ENCODE peak calls at places on chromosomes 5 and 9, in six cellular contexts. U is HepG2, D is GM12878, H is K562, Z is SK-N-SH, O is HCT116. Y is an unnamed sample.

GRCh38 chr5:317086-317811 is 4.3 kb upstream of the AHRR start:
- DNase-seq in U (peak), D (no peak), H (peak), Z (peak), O (peak), Y (peak)

GRCh38 chr9:113621309-113621791 is 157.8 kb downstream of the RGS3 start:
- DNase-seq in U (no peak), D (no peak), H (no peak), Z (no peak), O (no peak), Y (no peak)

GRCh38 chr5:72036951-72037350 is 70.3 kb upstream of the MAP1B start:
- DNase-seq in U (no peak), D (no peak), H (no peak), Z (no peak), O (no peak), Y (peak)

GRCh38 chr5:66565878-66566277 is 30.3 kb upstream of the MAST4 start:
- DNase-seq in U (no peak), D (no peak), H (no peak), Z (no peak), O (no peak), Y (no peak)

GRCh38 chr9:30622551-30622950 is 1761.9 kb upstream of the ACO1 start:
- DNase-seq in U (no peak), D (no peak), H (no peak), Z (no peak), O (no peak), Y (no peak)

GRCh38 chr5:10246761-10247160 is 2.9 kb downstream of the ATPSCKMT start:
- DNase-seq in U (peak), D (no peak), H (no peak), Z (no peak), O (no peak), Y (no peak)

GRCh38 chr5:127386557-127386956 is 96.0 kb downstream of the MEGF10 start:
- DNase-seq in U (peak), D (no peak), H (no peak), Z (no peak), O (no peak), Y (no peak)

GRCh38 chr5:123610665-123611406 is 98.9 kb downstream of the CSNK1G3 start:
- DNase-seq in U (peak), D (peak), H (peak), Z (peak), O (peak), Y (peak)

GRCh38 chr9:29039258-29039657 is 1466.0 kb upstream of the C9orf72 start:
- DNase-seq in U (no peak), D (no peak), H (no peak), Z (no peak), O (no peak), Y (no peak)

GRCh38 chr5:36392818-36393217 is 91.1 kb upstream of the RANBP3L start:
- DNase-seq in U (no peak), D (no peak), H (no peak), Z (peak), O (no peak), Y (no peak)

GRCh38 chr5:167985373-167985772 is 306.1 kb upstream of the WWC1 start:
- DNase-seq in U (peak), D (no peak), H (no peak), Z (no peak), O (no peak), Y (no peak)
- TF ChIP-seq JUND in U (no peak), D (no peak), H (no peak), Z (no peak), O (no peak), Y (no peak)

DNA sequence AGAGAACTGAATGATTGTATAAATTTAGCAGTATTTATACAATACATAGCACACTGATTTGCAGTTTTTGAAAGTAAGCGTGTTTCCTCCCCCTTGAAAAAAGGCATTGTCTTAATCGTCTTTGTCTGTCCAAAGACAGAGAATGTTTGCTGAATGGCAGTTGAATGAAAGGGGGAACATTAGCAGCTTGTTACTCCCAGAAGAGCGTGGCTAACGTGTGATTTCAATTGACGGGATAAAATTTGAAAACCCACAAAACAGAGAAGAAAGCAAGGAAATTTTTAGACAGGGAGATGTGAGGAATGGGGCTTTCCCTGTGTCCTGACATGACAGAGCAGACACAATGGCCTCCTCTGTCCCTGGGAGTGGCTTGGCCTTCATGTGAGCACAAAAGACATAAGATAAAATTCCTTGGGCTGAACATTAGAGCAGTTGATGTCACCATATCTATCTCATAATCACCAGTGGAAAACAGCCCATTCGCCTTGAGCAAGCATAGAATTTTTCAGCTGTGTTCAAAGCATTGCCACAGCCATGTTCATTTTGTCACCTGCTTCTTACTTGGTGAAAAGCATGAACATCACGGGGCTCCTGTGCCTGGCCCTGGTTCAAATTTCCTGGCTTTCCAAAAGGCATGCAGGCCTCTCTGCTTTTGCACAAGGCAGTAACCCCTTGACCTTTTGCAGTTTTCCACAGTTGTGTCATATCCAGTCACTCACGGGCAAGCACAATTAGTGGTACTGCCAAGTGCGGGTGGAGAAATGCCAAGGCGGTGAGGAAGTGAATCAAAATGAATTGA is 126.9 kb downstream of the TLE1 start:
- DNase-seq in U (peak), D (no peak), H (no peak), Z (no peak), O (peak), Y (no peak)
- TF ChIP-seq JUND in U (no peak), D (no peak), H (no peak), Z (peak), O (peak), Y (no peak)

DNA sequence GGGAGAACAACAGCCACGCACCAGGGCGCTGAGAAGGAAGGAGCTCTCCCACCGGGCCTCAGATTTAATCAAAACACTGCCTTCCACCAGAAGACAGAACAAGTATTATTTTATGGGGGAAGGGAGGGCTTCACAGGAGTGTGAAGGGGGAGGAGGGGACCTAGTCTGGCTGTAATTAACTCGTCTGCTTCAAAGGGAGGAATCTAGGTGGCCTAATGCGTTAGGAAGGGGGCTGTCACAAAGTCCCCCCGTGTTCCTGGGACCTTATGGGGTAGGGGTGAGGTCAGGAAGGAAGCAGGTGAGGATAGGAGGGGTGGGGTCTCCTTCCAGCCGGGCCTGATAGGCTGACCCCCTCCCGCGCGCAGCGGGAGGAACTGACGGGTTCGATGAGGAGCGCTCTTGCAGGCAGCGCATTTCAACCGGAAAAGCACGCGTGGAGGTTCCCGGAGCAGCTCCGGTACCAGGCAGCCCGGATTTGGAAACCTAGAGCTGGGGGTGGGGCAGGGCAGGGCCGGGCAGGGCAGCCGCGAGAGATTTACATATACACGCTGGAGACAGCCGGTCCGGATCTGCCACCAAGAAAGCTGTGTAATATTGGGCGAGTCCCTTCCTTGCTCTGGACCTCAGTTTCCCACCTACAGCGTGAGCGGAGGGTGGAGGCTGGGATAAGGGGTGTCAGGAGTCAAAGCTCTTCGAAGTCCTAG is 2.0 kb downstream of the SHB start:
- DNase-seq in U (no peak), D (no peak), H (peak), Z (no peak), O (no peak), Y (peak)
- TF ChIP-seq JUND in U (no peak), D (no peak), H (no peak), Z (no peak), O (no peak), Y (no peak)

GRCh38 chr9:108241384-108241783 is 614.4 kb downstream of the ACTL7B start:
- DNase-seq in U (no peak), D (no peak), H (no peak), Z (no peak), O (peak), Y (no peak)

GRCh38 chr9:108244676-108245075 is 611.1 kb downstream of the ACTL7B start:
- DNase-seq in U (no peak), D (no peak), H (no peak), Z (no peak), O (no peak), Y (no peak)

GRCh38 chr9:108245901-108246300 is 609.9 kb downstream of the ACTL7B start:
- DNase-seq in U (no peak), D (no peak), H (no peak), Z (no peak), O (no peak), Y (no peak)

DNA sequence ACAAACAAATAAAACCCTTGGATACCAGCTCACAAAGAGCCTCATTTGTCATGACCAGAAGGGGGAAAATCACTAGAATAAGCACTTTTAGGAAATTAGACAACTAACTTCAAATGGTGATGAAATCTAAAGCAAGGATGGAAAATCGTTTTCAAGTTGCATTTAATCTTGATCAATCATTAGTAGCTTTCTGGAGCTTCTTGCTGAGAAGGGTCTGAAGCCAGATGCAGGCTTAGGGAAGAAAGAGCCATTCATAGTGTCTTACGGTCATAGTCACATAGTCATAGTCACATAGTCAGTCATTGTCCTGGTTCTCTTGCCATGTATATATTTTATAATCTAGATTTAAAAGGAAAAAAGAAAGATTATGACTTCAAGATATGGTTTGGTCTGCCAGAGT is 610.5 kb downstream of the ACTL7B start:
- DNase-seq in U (no peak), D (no peak), H (no peak), Z (no peak), O (no peak), Y (no peak)
- TF ChIP-seq JUND in U (no peak), D (no peak), H (no peak), Z (no peak), O (no peak), Y (no peak)

DNA sequence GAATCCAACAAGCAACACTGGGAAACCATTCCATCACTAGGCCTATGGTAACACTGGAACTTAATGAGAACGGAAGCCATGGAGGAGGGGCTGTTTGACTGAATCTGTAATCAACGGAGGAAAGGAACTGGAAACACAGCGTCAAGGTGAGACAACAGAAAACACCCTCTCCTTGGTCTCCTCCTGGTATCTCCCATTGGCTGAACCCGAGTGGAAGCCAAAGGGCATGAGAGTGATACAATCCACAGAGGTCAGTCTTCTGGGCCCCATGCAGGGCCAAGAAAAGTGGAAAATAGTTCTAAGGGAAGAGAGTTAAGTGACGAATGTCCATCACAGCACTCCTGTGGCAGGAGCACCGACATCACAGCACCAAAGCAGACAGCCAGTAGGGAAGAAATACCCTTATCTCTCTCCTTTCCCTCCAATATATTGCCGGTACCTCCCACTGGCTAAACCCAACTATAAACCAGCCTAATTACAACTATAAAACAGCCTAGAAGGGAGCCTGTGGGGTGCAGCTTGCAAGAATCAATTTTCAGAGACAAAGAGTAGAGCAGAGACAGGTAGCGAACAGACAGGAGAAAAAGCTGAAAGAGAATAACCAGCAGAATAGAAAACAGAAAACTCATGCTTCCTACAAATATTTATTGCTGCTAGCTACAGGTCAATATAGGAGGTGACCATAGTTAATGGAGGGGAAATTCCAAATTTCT is 107.4 kb upstream of the IFNE start:
- DNase-seq in U (no peak), D (no peak), H (no peak), Z (no peak), O (peak), Y (no peak)
- TF ChIP-seq JUND in U (no peak), D (no peak), H (no peak), Z (no peak), O (peak), Y (no peak)

GRCh38 chr5:76733049-76733417 is 17.1 kb downstream of the F2R start:
- DNase-seq in U (no peak), D (peak), H (no peak), Z (no peak), O (no peak), Y (no peak)

GRCh38 chr5:76735762-76736545 is 20.0 kb downstream of the F2R start:
- DNase-seq in U (no peak), D (no peak), H (peak), Z (no peak), O (no peak), Y (no peak)

GRCh38 chr5:76736679-76737078 is 20.8 kb downstream of the F2R start:
- DNase-seq in U (no peak), D (no peak), H (no peak), Z (no peak), O (no peak), Y (no peak)

GRCh38 chr5:76737846-76738245 is 21.9 kb downstream of the F2R start:
- DNase-seq in U (no peak), D (no peak), H (no peak), Z (no peak), O (no peak), Y (no peak)

GRCh38 chr5:76737131-76737556 is 21.2 kb downstream of the F2R start:
- DNase-seq in U (no peak), D (peak), H (peak), Z (no peak), O (no peak), Y (no peak)
- TF ChIP-seq JUND in U (no peak), D (no peak), H (no peak), Z (no peak), O (no peak), Y (no peak)

DNA sequence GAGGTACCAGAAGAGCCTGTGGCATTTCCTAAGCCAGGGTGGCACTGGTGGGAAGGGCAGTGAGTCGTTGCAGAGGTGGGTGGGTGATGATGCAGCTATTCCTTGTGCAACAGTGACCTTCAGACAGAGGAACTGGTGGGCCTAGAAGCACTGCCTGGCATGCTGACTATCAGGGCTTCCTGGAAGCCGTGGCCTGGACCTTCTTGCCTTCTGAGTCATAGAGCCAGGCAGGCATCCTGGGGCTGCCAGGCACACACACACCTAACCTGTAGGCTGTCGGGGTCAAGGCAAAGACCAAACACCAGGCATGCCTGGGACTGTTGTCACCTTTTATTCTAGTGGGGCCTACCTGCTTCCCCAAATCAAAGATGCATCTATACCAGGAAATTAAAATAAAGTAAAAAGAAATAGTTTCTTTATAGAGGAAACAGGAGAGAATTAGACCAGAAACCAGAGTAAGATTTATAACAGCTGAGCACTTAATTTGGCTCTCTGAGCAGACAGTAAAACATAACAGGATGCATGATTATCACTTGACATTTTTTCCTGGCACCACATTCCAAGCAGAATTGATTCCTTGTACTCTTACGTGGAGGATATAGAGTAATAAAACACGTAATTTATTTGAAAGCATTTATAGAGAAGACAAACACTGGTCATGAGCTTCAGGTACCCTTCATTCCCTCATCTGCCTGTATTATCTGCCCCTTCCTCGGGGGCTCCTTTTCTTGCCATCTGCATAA is 25.1 kb downstream of the NANS start:
- DNase-seq in U (peak), D (no peak), H (no peak), Z (no peak), O (no peak), Y (no peak)
- TF ChIP-seq JUND in U (no peak), D (no peak), H (no peak), Z (no peak), O (no peak), Y (no peak)

DNA sequence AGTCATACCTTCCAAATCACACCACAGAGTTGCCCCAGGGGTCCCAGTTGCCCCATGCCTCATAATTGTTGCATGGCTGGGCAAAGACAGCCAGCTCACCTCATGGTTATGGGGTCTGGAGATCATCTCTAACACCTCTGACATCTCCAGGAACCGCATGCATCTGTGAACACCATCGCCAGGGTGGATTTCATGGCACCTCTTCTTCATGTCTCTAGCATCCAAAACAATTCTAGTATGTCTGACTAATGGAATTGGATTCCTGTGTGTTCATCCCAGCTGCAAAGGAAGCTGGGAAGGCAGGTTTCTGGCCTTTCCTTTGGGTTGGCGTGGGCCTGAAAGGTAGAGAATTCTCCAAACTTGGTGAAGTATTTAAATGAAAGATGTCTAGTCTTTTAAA is 122.3 kb upstream of the ABCA1 start:
- DNase-seq in U (no peak), D (no peak), H (no peak), Z (no peak), O (no peak), Y (no peak)
- TF ChIP-seq JUND in U (no peak), D (no peak), H (no peak), Z (no peak), O (no peak), Y (no peak)

GRCh38 chr9:127567898-127568617 is 44.0 kb upstream of the STXBP1 start:
- DNase-seq in U (no peak), D (no peak), H (peak), Z (peak), O (no peak), Y (no peak)
- TF ChIP-seq JUND in U (no peak), D (no peak), H (no peak), Z (no peak), O (no peak), Y (no peak)

GRCh38 chr9:69056416-69056815 is 20.9 kb downstream of the FXN start:
- DNase-seq in U (no peak), D (no peak), H (no peak), Z (no peak), O (no peak), Y (no peak)
- TF ChIP-seq JUND in U (no peak), D (no peak), H (no peak), Z (no peak), O (no peak), Y (no peak)

Y was measured in T47D.